ENCODE peak calls at places on chromosomes 3 and 15, in five cellular contexts. D, B, F, Z and J are unnamed samples.

GRCh38 chr3:37726445-37727000 is 135.2 kb upstream of the CTDSPL start:
- DNase-seq in D (no peak), B (peak; percentile 73), F (no peak), Z (no peak), J (no peak)

GRCh38 chr3:176041812-176042211 is 1155.5 kb downstream of the TBL1XR1 start:
- DNase-seq in D (no peak), B (no peak), F (peak; percentile 62), Z (no peak), J (no peak)

GRCh38 chr15:88974392-88974791 is 61.2 kb upstream of the MFGE8 start:
- DNase-seq in D (no peak), B (no peak), F (peak; percentile 91), Z (no peak), J (no peak)

GRCh38 chr3:37125195-37125594 is 49.2 kb downstream of the LRRFIP2 start:
- DNase-seq in D (no peak), B (no peak), F (no peak), Z (no peak), J (no peak)

GRCh38 chr15:83516935-83517334 is 69.8 kb downstream of the SH3GL3 start:
- DNase-seq in D (no peak), B (no peak), F (peak; percentile 7), Z (peak; percentile 9), J (no peak)

GRCh38 chr3:89300519-89300918 is 193.1 kb downstream of the EPHA3 start:
- DNase-seq in D (no peak), B (no peak), F (no peak), Z (no peak), J (no peak)

GRCh38 chr15:33132722-33133345 is 61.7 kb downstream of the FMN1 start:
- DNase-seq in D (peak; percentile 16), B (no peak), F (peak; percentile 75), Z (peak; percentile 91), J (no peak)

GRCh38 chr3:22175899-22176298 is 424.9 kb upstream of the ZNF385D start:
- DNase-seq in D (no peak), B (no peak), F (peak; percentile 12), Z (peak; percentile 7), J (no peak)

GRCh38 chr3:98540346-98540745 is 8.6 kb downstream of the GPR15 start:
- DNase-seq in D (no peak), B (no peak), F (no peak), Z (no peak), J (no peak)

GRCh38 chr3:108099679-108100428 is 9.0 kb upstream of the CD47 start:
- DNase-seq in D (peak; percentile 14), B (no peak), F (no peak), Z (no peak), J (no peak)

GRCh38 chr15:42059661-42060476 is 34.5 kb downstream of the PLA2G4D start:
- DNase-seq in D (peak; percentile 73), B (peak; percentile 55), F (peak; percentile 55), Z (peak; percentile 57), J (no peak)

GRCh38 chr3:129087138-129087702 is 26.6 kb downstream of the GP9 start:
- DNase-seq in D (no peak), B (peak; percentile 36), F (peak; percentile 21), Z (peak; percentile 14), J (no peak)

GRCh38 chr3:13023251-13024055 is 49.8 kb downstream of the IQSEC1 start:
- DNase-seq in D (peak; percentile 53), B (no peak), F (no peak), Z (no peak), J (peak; percentile 3)

GRCh38 chr3:159765860-159766294 is 222.8 kb upstream of the IL12A start:
- DNase-seq in D (no peak), B (no peak), F (no peak), Z (no peak), J (no peak)

GRCh38 chr3:152277198-152277597 is 8.5 kb downstream of the MBNL1 start:
- DNase-seq in D (no peak), B (no peak), F (no peak), Z (no peak), J (no peak)

GRCh38 chr3:127062926-127063325 is 80.0 kb downstream of the PLXNA1 start:
- DNase-seq in D (no peak), B (no peak), F (no peak), Z (no peak), J (peak; percentile 10)

GRCh38 chr3:152269423-152270144 is 855 bp downstream of the MBNL1 start:
- DNase-seq in D (no peak), B (peak; percentile 70), F (peak; percentile 93), Z (peak; percentile 80), J (peak; percentile 42)

GRCh38 chr3:197224034-197224444 is 74.4 kb downstream of the DLG1 start:
- DNase-seq in D (peak; percentile 47), B (no peak), F (peak; percentile 75), Z (peak; percentile 67), J (no peak)

GRCh38 chr3:159652452-159652851 is 336.2 kb upstream of the IL12A start:
- DNase-seq in D (no peak), B (no peak), F (no peak), Z (no peak), J (no peak)

GRCh38 chr3:36919439-36920160 is 25.3 kb downstream of the TRANK1 start:
- DNase-seq in D (no peak), B (no peak), F (no peak), Z (no peak), J (no peak)

GRCh38 chr3:12908859-12909258 is 67.5 kb upstream of the RPL32 start:
- DNase-seq in D (no peak), B (no peak), F (no peak), Z (no peak), J (no peak)

GRCh38 chr3:58640700-58641372 is 25.7 kb downstream of the FAM3D start:
- DNase-seq in D (peak; percentile 82), B (peak; percentile 73), F (peak; percentile 84), Z (peak; percentile 83), J (peak; percentile 85)

GRCh38 chr3:109275702-109276293 is 40.5 kb downstream of the DPPA2 start:
- DNase-seq in D (no peak), B (peak; percentile 46), F (peak; percentile 78), Z (peak; percentile 58), J (peak; percentile 53)

GRCh38 chr3:45199837-45200648 is 26.0 kb downstream of the TMEM158 start:
- DNase-seq in D (no peak), B (no peak), F (peak; percentile 92), Z (peak; percentile 94), J (no peak)

GRCh38 chr15:63514533-63514943 is 10.1 kb downstream of the USP3 start:
- DNase-seq in D (no peak), B (no peak), F (peak; percentile 83), Z (peak; percentile 93), J (no peak)

GRCh38 chr15:99105516-99106341 is 849 bp downstream of the SYNM start:
- DNase-seq in D (peak; percentile 74), B (peak; percentile 64), F (peak; percentile 68), Z (no peak), J (peak; percentile 63)

GRCh38 chr15:66484539-66485112 is 12.9 kb downstream of the SNAPC5 start:
- DNase-seq in D (no peak), B (no peak), F (no peak), Z (no peak), J (no peak)

GRCh38 chr3:126180477-126181397 is at the start of gene ALDH1L1:
- DNase-seq in D (no peak), B (peak; percentile 97), F (peak; percentile 93), Z (peak; percentile 71), J (peak; percentile 38)

DNA sequence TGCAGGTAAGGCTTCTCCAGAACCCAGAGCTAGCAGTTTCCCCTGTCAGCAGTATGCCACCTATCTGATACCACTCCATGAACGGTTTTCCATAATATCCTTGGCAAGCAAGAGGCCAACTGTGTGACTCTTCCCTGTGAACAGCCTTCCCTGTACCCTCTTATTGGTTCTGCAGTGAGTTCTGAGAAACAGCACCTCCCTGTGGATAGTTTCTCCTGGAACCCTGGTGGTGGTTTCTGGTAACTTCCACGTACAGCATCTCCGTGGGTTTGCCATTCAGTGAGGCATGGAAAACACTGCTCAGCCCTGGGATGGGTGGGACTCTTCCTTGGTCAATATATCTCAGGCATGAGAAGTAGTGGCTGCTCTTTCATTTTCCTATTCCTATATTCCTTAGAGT is 19.4 kb upstream of the SERPINI2 start:
- DNase-seq in D (no peak), B (no peak), F (no peak), Z (peak; percentile 21), J (no peak)
- TF ChIP-seq CTCF in D (peak; percentile 28), B (no peak), F (no peak), Z (peak; percentile 29), J (peak; percentile 44)

DNA sequence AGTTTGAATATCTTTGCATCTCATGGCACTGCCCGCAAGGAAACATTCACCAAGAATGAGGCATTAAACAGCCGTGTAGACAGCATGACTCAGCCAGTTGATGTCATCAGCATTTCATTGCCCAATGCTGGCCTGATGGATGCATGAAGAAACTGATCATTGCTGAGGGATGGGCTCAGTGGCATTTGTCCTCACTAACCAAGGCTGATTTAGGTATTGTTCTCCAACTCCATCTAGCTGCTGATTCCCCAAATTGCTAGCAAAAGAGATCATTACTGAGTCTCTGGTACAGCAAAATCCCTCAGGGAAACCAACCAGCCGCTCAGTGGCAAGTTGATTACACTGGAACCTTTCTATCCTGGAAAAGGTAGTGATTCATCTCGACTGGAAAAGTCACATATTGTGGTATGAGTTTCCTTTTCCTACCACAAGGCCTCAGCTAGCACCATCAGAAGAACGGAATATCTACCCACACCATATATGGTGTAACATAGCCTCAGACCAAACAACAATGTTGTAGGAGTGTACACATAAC is 186.5 kb upstream of the GAP43 start:
- DNase-seq in D (no peak), B (peak; percentile 44), F (peak; percentile 95), Z (peak; percentile 95), J (no peak)
- TF ChIP-seq CTCF in D (no peak), B (no peak), F (peak; percentile 56), Z (peak; percentile 45), J (no peak)

DNA sequence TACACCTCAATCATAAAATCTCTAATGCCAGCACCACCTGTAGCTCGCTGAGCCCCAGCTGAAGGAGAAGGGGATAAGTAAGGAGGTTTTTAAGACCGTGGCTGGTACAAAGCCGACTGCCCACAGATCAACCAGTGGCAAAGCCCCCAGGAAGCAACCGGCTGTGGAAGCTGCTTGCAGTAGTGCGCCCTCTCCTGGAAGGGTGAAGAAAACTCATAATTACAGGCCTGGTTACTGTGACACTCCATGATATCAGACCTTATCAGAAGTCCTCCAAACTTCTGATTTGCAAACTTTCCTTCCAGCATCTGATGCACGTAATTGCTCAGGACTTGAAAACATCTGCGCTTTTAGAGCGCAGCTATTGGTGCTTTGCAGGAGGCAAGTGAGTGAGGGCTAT is 63.1 kb upstream of the MCTP2 start:
- DNase-seq in D (no peak), B (no peak), F (no peak), Z (peak; percentile 24), J (no peak)
- TF ChIP-seq CTCF in D (peak; percentile 29), B (no peak), F (no peak), Z (peak; percentile 26), J (peak; percentile 24)

DNA sequence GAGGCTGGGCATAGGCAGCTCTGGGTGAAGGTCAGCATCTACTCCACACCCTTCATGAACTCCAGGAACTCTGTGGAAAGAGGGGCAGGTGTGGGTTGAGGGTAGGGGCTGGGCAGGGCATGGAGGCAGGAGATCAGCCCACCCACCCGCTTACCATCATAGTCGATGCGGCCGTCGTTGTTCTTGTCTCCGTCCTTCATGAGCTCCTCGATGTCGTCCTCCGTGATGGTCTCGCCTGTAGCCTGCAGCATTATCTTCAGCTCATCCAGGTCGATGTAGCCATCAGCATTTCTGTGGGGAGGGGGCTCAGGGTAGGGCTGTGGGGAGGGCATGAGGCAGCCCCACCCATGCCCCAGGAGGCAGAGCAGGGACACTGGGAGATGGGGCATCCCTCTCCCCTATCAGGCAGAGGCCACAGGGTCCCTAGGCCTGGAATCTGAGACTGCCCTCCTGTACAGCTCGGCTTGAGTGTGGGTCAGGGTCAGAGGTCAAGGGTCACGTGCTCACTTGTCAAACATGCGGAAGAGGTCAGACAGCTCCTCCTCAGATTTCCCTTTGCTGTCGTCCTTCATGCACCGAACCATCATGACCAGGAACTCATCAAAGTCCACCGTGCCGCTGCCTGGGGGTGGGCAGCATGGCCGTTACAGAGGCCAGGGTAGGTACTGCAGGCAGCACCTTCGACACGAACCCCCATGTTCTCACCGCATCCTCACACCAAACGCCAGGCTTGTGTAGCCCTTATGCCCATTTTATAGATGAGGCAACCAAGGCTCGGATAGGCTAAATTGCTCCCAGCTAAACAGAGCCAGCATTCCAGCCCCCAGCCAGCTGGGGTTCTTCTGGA is 2.4 kb downstream of the TNNC1 start:
- DNase-seq in D (no peak), B (no peak), F (no peak), Z (no peak), J (no peak)
- TF ChIP-seq CTCF in D (no peak), B (no peak), F (no peak), Z (no peak), J (no peak)